ENCODE peak calls at places on chromosomes 3 and 15, in six cellular contexts. One of them, this sample, is unnamed. For H3K9me3, the result is how much of the 10 kb centered on the place peaks cover.

GRCh38 chr3:18302517-18302916 is 122.6 kb downstream of the SATB1 start:
- DNase-seq in A549: no peak
- DNase-seq in lower lobe of right lung: no peak
- DNase-seq in heart right ventricle: no peak
- DNase-seq in right lobe of liver: no peak
- DNase-seq in HCT116: no peak
- DNase-seq in this sample: no peak

GRCh38 chr15:88194162-88194561 is 62.4 kb downstream of the NTRK3 start:
- DNase-seq in lower lobe of right lung: no peak
- DNase-seq in heart right ventricle: no peak
- DNase-seq in right lobe of liver: no peak
- DNase-seq in HCT116: no peak
- DNase-seq in A549: no peak
- DNase-seq in this sample: no peak

GRCh38 chr15:59190291-59190690 is 16.4 kb upstream of the LDHAL6B start:
- DNase-seq in lower lobe of right lung: no peak
- DNase-seq in heart right ventricle: no peak
- DNase-seq in right lobe of liver: no peak
- DNase-seq in HCT116: no peak
- DNase-seq in A549: no peak
- DNase-seq in this sample: no peak

GRCh38 chr15:70867911-70868467 is 14.0 kb upstream of the LARP6 start:
- DNase-seq in heart right ventricle: peak
- DNase-seq in HCT116: no peak
- DNase-seq in A549: no peak
- DNase-seq in right lobe of liver: no peak
- DNase-seq in lower lobe of right lung: no peak
- DNase-seq in this sample: no peak

GRCh38 chr15:98034731-98035130 is 74.2 kb downstream of the ARRDC4 start:
- DNase-seq in heart right ventricle: no peak
- DNase-seq in right lobe of liver: no peak
- DNase-seq in HCT116: no peak
- DNase-seq in lower lobe of right lung: no peak
- DNase-seq in A549: no peak
- DNase-seq in this sample: no peak

GRCh38 chr3:115989927-115990326 is 366.6 kb downstream of the GAP43 start:
- DNase-seq in heart right ventricle: no peak
- DNase-seq in A549: no peak
- DNase-seq in right lobe of liver: no peak
- DNase-seq in lower lobe of right lung: no peak
- DNase-seq in HCT116: no peak
- DNase-seq in this sample: no peak

GRCh38 chr15:55993804-55994539 is 560 bp upstream of the NEDD4 start:
- DNase-seq in lower lobe of right lung: no peak
- DNase-seq in HCT116: peak
- DNase-seq in A549: peak
- DNase-seq in right lobe of liver: no peak
- DNase-seq in heart right ventricle: no peak
- DNase-seq in this sample: no peak

GRCh38 chr3:5019411-5020261 is 40.4 kb downstream of the BHLHE40 start:
- DNase-seq in HCT116: no peak
- DNase-seq in heart right ventricle: no peak
- DNase-seq in lower lobe of right lung: peak
- DNase-seq in A549: peak
- DNase-seq in right lobe of liver: no peak
- DNase-seq in this sample: no peak

GRCh38 chr3:4825572-4826236 is 153.5 kb upstream of the BHLHE40 start:
- DNase-seq in heart right ventricle: peak
- DNase-seq in HCT116: no peak
- DNase-seq in A549: peak
- DNase-seq in right lobe of liver: peak
- DNase-seq in lower lobe of right lung: peak
- DNase-seq in this sample: peak

GRCh38 chr3:85930718-85931117 is 971.9 kb downstream of the CADM2 start:
- DNase-seq in HCT116: no peak
- DNase-seq in heart right ventricle: no peak
- DNase-seq in right lobe of liver: no peak
- DNase-seq in A549: no peak
- DNase-seq in lower lobe of right lung: no peak
- DNase-seq in this sample: no peak

GRCh38 chr3:58994746-58995330 is 55.0 kb downstream of the CFAP20DC start:
- DNase-seq in A549: peak
- DNase-seq in lower lobe of right lung: no peak
- DNase-seq in heart right ventricle: peak
- DNase-seq in right lobe of liver: no peak
- DNase-seq in HCT116: peak
- DNase-seq in this sample: no peak

GRCh38 chr3:47877288-47877687 is 74.3 kb downstream of the DHX30 start:
- DNase-seq in right lobe of liver: no peak
- DNase-seq in lower lobe of right lung: no peak
- DNase-seq in HCT116: no peak
- DNase-seq in heart right ventricle: no peak
- DNase-seq in A549: no peak
- DNase-seq in this sample: no peak

GRCh38 chr3:127961963-127962362 is 46.9 kb downstream of the KBTBD12 start:
- DNase-seq in lower lobe of right lung: no peak
- DNase-seq in HCT116: peak
- DNase-seq in right lobe of liver: no peak
- DNase-seq in A549: peak
- DNase-seq in heart right ventricle: no peak
- DNase-seq in this sample: no peak

GRCh38 chr15:67383903-67384302 is 129.3 kb downstream of the IQCH start:
- DNase-seq in A549: peak
- DNase-seq in right lobe of liver: no peak
- DNase-seq in heart right ventricle: no peak
- DNase-seq in HCT116: no peak
- DNase-seq in lower lobe of right lung: no peak
- DNase-seq in this sample: no peak
- TF ChIP-seq CTCF in A549: peak
- TF ChIP-seq CTCF in right lobe of liver: no peak
- TF ChIP-seq CTCF in heart right ventricle: no peak
- TF ChIP-seq CTCF in HCT116: peak
- TF ChIP-seq CTCF in lower lobe of right lung: no peak
- TF ChIP-seq CTCF in this sample: no peak

DNA sequence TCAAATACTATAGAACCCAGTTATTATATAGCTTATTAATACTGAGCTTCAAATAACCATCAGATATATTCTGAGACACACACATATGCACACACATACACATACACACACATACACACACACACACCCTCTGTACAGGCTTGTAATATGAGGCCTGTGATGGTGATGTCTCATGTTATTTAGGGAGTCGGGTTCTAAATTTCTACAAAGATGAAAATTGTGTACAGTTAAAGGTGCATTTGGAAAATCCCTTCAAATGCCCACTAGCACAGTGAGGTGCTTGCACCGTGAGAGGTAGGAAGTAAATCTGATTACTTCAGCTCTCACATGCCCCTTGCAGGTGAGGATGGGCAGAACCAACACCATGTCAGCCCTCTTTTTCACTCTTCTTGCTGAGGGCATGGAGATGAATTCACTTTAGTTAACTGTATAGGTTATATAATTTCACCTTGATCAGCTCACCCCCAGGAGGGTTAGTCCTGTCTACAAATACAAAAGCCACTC is 294.5 kb upstream of the PROK2 start:
- DNase-seq in heart right ventricle: no peak
- DNase-seq in A549: no peak
- DNase-seq in right lobe of liver: no peak
- DNase-seq in lower lobe of right lung: no peak
- DNase-seq in HCT116: no peak
- DNase-seq in this sample: no peak
- H3K9me3 ChIP-seq in heart right ventricle: under half
- H3K9me3 ChIP-seq in A549: under half
- H3K9me3 ChIP-seq in right lobe of liver: under half
- H3K9me3 ChIP-seq in lower lobe of right lung: under half
- H3K9me3 ChIP-seq in HCT116: under half
- H3K9me3 ChIP-seq in this sample: under half

GRCh38 chr15:90104551-90104950 is 2.3 kb upstream of the IDH2 start:
- DNase-seq in A549: no peak
- DNase-seq in right lobe of liver: peak
- DNase-seq in lower lobe of right lung: no peak
- DNase-seq in heart right ventricle: no peak
- DNase-seq in HCT116: no peak
- DNase-seq in this sample: no peak
- H3K27ac ChIP-seq in A549: no peak
- H3K27ac ChIP-seq in right lobe of liver: peak
- H3K27ac ChIP-seq in lower lobe of right lung: no peak
- H3K27ac ChIP-seq in heart right ventricle: peak
- H3K27ac ChIP-seq in HCT116: no peak
- H3K27ac ChIP-seq in this sample: peak

DNA sequence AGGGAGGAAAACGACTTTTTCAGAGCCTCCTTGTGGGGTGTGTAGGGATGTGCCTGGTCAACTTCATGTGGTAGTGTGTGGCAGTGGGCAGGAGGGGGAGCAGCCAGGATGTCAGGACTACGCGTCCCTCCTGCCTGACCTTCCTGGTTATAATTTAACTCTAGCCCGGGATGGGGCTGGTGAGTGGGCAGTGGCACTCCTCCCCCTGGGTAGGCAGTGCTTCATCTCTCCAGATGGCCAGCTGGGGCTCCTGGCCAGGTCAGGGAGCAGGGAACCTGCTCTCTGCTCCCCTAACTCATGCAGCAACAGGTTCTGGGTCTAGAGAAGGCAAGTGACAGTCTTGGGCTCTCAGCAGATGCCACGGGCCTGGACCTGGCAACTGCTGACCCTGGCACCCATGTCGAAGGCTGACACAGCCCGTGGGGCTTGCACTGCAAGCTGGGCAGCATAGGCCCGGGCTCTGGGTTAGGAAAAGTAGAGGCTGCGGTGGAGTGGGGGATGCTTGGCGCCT is 2.6 kb downstream of the ITIH4 start:
- DNase-seq in HCT116: no peak
- DNase-seq in A549: peak
- DNase-seq in right lobe of liver: peak
- DNase-seq in lower lobe of right lung: no peak
- DNase-seq in heart right ventricle: no peak
- DNase-seq in this sample: no peak
- TF ChIP-seq CTCF in HCT116: no peak
- TF ChIP-seq CTCF in A549: no peak
- TF ChIP-seq CTCF in right lobe of liver: peak
- TF ChIP-seq CTCF in lower lobe of right lung: no peak
- TF ChIP-seq CTCF in heart right ventricle: no peak
- TF ChIP-seq CTCF in this sample: no peak

GRCh38 chr3:98600412-98601095 is 7.1 kb upstream of the CPOX start:
- DNase-seq in HCT116: no peak
- DNase-seq in right lobe of liver: no peak
- DNase-seq in A549: no peak
- DNase-seq in heart right ventricle: no peak
- DNase-seq in lower lobe of right lung: no peak
- DNase-seq in this sample: no peak
- H3K9me3 ChIP-seq in HCT116: under half
- H3K9me3 ChIP-seq in right lobe of liver: under half
- H3K9me3 ChIP-seq in A549: under half
- H3K9me3 ChIP-seq in heart right ventricle: under half
- H3K9me3 ChIP-seq in lower lobe of right lung: under half
- H3K9me3 ChIP-seq in this sample: under half

GRCh38 chr3:9136746-9137434 is 112.6 kb downstream of the SRGAP3 start:
- DNase-seq in heart right ventricle: no peak
- DNase-seq in right lobe of liver: no peak
- DNase-seq in HCT116: no peak
- DNase-seq in A549: no peak
- DNase-seq in lower lobe of right lung: no peak
- DNase-seq in this sample: no peak
- H3K27ac ChIP-seq in heart right ventricle: no peak
- H3K27ac ChIP-seq in right lobe of liver: no peak
- H3K27ac ChIP-seq in HCT116: no peak
- H3K27ac ChIP-seq in A549: no peak
- H3K27ac ChIP-seq in lower lobe of right lung: no peak
- H3K27ac ChIP-seq in this sample: no peak

GRCh38 chr3:165796701-165797100 is 40.5 kb downstream of the BCHE start:
- DNase-seq in right lobe of liver: no peak
- DNase-seq in A549: no peak
- DNase-seq in heart right ventricle: no peak
- DNase-seq in HCT116: no peak
- DNase-seq in lower lobe of right lung: no peak
- DNase-seq in this sample: no peak
- TF ChIP-seq CTCF in right lobe of liver: no peak
- TF ChIP-seq CTCF in A549: no peak
- TF ChIP-seq CTCF in heart right ventricle: no peak
- TF ChIP-seq CTCF in HCT116: no peak
- TF ChIP-seq CTCF in lower lobe of right lung: no peak
- TF ChIP-seq CTCF in this sample: no peak

This sample was measured in left ventricle myocardium inferior.